ENCODE peak calls at places on chromosomes 7 and 10, in ten cellular contexts. N is thoracic aorta; K is tibial nerve; J is PC-9; L is HCT116; U is dorsolateral prefrontal cortex; C is CD8-positive, alpha-beta memory T cell; B is ovary; Q is IMR-90; M is A549. X is an unnamed sample.
A peak's percentile ranks its signal among the peaks of the same experiment; 100 is the strongest.

GRCh38 chr10:31975157-31975765 is 46.6 kb upstream of the ARHGAP12 start:
- DNase-seq in N (no peak), K (no peak), J (no peak), L (no peak), U (no peak), C (no peak), B (no peak), Q (no peak), M (no peak), X (no peak)

GRCh38 chr10:110458583-110458920 is 39.2 kb upstream of the DUSP5 start:
- DNase-seq in N (no peak), K (no peak), J (no peak), L (no peak), U (no peak), C (no peak), B (no peak), Q (no peak), M (no peak), X (no peak)

GRCh38 chr10:72692897-72693598 is 1.1 kb downstream of the MCU start:
- DNase-seq in N (no peak), K (peak; percentile 15), J (no peak), L (no peak), U (no peak), C (no peak), B (no peak), Q (peak; percentile 18), M (no peak), X (no peak)

GRCh38 chr7:150382844-150383225 is 3.7 kb downstream of the ZNF775 start:
- DNase-seq in N (no peak), K (no peak), J (no peak), L (no peak), U (no peak), C (no peak), B (no peak), Q (no peak), M (no peak), X (no peak)

GRCh38 chr7:123682690-123683089 is 27.0 kb downstream of the LMOD2 start:
- DNase-seq in N (no peak), K (peak; percentile 59), J (peak; percentile 27), L (peak; percentile 23), U (no peak), C (no peak), B (no peak), Q (peak; percentile 77), M (peak; percentile 62), X (peak; percentile 38)

GRCh38 chr10:104146871-104147270 is 24.9 kb downstream of the SFR1 start:
- DNase-seq in N (no peak), K (no peak), J (no peak), L (no peak), U (peak; percentile 47), C (no peak), B (no peak), Q (no peak), M (no peak), X (no peak)

GRCh38 chr10:104327745-104328635 is 10.3 kb downstream of the ITPRIP start:
- DNase-seq in N (no peak), K (no peak), J (peak; percentile 47), L (no peak), U (no peak), C (no peak), B (peak; percentile 66), Q (peak; percentile 89), M (peak; percentile 35), X (no peak)

GRCh38 chr7:137354361-137354760 is 10.8 kb upstream of the PTN start:
- DNase-seq in N (no peak), K (no peak), J (no peak), L (no peak), U (peak; percentile 41), C (no peak), B (peak; percentile 12), Q (peak; percentile 69), M (no peak), X (peak; percentile 11)

GRCh38 chr10:63901228-63901627 is 380.0 kb downstream of the REEP3 start:
- DNase-seq in N (no peak), K (no peak), J (no peak), L (no peak), U (no peak), C (no peak), B (no peak), Q (no peak), M (peak; percentile 4), X (no peak)

GRCh38 chr10:36383349-36383748 is 741.3 kb upstream of the FZD8 start:
- DNase-seq in N (no peak), K (no peak), J (no peak), L (no peak), U (no peak), C (no peak), B (no peak), Q (no peak), M (no peak), X (no peak)

GRCh38 chr7:139124084-139124914 is 14.8 kb upstream of the ZC3HAV1 start:
- DNase-seq in N (no peak), K (no peak), J (no peak), L (no peak), U (no peak), C (no peak), B (no peak), Q (no peak), M (no peak), X (no peak)

GRCh38 chr10:24873281-24873683 is 79.1 kb downstream of the PRTFDC1 start:
- DNase-seq in N (no peak), K (peak; percentile 24), J (peak; percentile 47), L (no peak), U (no peak), C (no peak), B (no peak), Q (peak; percentile 95), M (peak; percentile 38), X (peak; percentile 88)

GRCh38 chr7:149006345-149006725 is 22.0 kb downstream of the PDIA4 start:
- DNase-seq in N (no peak), K (no peak), J (no peak), L (no peak), U (no peak), C (no peak), B (no peak), Q (no peak), M (no peak), X (no peak)

GRCh38 chr10:132631348-132631735 is 93.8 kb downstream of the INPP5A start:
- DNase-seq in N (peak; percentile 56), K (peak; percentile 54), J (no peak), L (no peak), U (peak; percentile 43), C (no peak), B (peak; percentile 81), Q (no peak), M (no peak), X (no peak)

GRCh38 chr7:45923290-45923689 is 2.2 kb upstream of the IGFBP3 start:
- DNase-seq in N (no peak), K (peak; percentile 80), J (peak; percentile 94), L (no peak), U (peak; percentile 83), C (no peak), B (peak; percentile 81), Q (peak; percentile 72), M (peak; percentile 81), X (no peak)

GRCh38 chr10:28046579-28046978 is 47.7 kb upstream of the ODAD2 start:
- DNase-seq in N (no peak), K (no peak), J (no peak), L (no peak), U (no peak), C (no peak), B (no peak), Q (peak; percentile 26), M (no peak), X (no peak)
- H3K4me3 ChIP-seq in N (no peak overlapping the region), K (no peak overlapping the region), J (no peak overlapping the region), L (no peak overlapping the region), U (no peak overlapping the region), C (no peak overlapping the region), B (no peak overlapping the region), Q (no peak overlapping the region), M (no peak overlapping the region), X (no peak overlapping the region)

GRCh38 chr10:34599401-34599800 is 215.7 kb downstream of the PARD3 start:
- DNase-seq in N (no peak), K (no peak), J (no peak), L (no peak), U (no peak), C (no peak), B (no peak), Q (peak; percentile 24), M (no peak), X (no peak)
- H3K27ac ChIP-seq in N (no peak overlapping the region), K (no peak overlapping the region), J (no peak overlapping the region), L (no peak overlapping the region), U (no peak overlapping the region), C (no peak overlapping the region), B (no peak overlapping the region), Q (no peak overlapping the region), M (no peak overlapping the region), X (no peak overlapping the region)

DNA sequence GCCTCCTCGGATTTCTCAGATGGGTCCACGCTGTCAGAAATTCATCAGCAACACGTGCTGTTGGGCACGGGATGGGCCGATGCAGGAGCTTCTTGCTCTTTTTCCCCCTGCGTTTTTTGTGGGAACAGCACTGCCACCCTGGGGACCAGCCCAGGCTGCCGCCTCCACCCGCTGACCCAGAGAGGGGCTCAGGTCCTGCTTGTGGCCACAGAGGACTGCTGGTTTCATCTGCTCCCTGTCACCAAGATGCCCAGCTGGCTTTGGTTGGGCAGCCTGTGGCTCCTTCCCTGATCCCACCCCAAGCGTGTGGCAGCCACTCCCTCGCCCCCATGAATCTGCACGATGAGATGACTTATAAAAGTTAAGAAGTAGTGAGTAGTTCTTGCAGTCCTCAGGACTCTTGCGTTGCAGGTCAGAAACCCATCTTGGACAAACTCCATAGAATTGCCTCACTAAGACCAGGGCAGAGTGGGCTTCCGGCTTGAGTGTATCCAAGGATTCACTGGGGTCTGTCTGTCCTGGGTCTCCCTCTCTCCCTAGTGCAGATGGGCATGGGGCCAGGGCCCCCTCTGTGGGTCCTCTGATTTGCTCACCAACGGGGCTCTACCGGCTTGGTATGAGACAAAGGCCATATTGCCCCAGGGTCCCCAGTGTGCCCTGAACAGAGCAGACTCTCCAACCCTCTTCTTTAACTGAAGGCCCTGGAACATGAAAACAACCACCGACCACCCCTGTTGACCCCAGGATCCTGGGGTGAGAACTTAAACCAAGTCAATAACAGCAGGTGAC is 68.0 kb upstream of the CHST15 start:
- DNase-seq in N (no peak), K (no peak), J (no peak), L (no peak), U (no peak), C (no peak), B (no peak), Q (no peak), M (no peak), X (no peak)
- H3K4me3 ChIP-seq in N (no peak overlapping the region), K (no peak overlapping the region), J (no peak overlapping the region), L (no peak overlapping the region), U (no peak overlapping the region), C (no peak overlapping the region), B (no peak overlapping the region), Q (no peak overlapping the region), M (no peak overlapping the region), X (no peak overlapping the region)

DNA sequence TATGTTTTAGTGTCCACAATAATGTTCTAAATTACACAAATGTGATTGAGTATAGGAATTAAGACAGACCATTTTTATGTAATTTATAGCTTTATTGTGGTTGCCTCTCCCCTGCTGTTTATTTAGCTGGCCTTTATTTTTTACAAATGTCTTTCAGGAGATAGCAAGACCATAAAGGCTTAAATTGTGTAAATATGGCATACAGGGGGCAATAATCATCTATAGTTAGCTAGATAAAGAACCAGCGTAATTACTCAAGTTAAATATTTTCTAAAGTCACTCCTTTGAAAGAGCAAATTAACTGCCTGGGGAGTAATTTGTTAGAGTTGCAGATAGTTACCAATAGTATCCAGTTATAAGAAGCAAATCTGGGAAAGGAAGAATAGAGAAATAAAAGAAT is at the start of gene MALRD1:
- DNase-seq in N (no peak), K (no peak), J (no peak), L (no peak), U (no peak), C (no peak), B (no peak), Q (no peak), M (no peak), X (no peak)
- H3K27ac ChIP-seq in N (no peak within 1 kb of the TSS), K (no peak within 1 kb of the TSS), J (no peak within 1 kb of the TSS), L (no peak within 1 kb of the TSS), U (no peak within 1 kb of the TSS), C (no peak within 1 kb of the TSS), B (no peak within 1 kb of the TSS), Q (no peak within 1 kb of the TSS), M (no peak within 1 kb of the TSS), X (no peak within 1 kb of the TSS)

X was measured in AG04450.